ENCODE peak calls at places on chromosomes 16 and 17, in seven cellular contexts. T is A549; N is spleen; M is stomach; K is SJCRH30; A is CD8-positive, alpha-beta memory T cell; Y is heart left ventricle. P is an unnamed sample. For H3K4me1, the result is how much of the 10 kb centered on the place peaks cover.

GRCh38 chr17:46152423-46152822 is 40.8 kb downstream of the KANSL1 start:
- DNase-seq in Y (no peak), T (no peak), A (no peak), N (no peak), K (no peak), M (no peak), P (no peak)

GRCh38 chr17:352421-353212 is at the start of gene RPH3AL:
- DNase-seq in N (no peak), A (no peak), M (peak), K (peak), Y (peak), T (peak), P (peak)

GRCh38 chr16:10180771-10181163 is 1.5 kb downstream of the GRIN2A start:
- DNase-seq in M (no peak), T (peak), Y (no peak), N (peak), A (no peak), K (no peak), P (peak)

GRCh38 chr16:22055881-22056280 is 36.5 kb upstream of the VWA3A start:
- DNase-seq in K (no peak), T (no peak), Y (no peak), A (no peak), N (no peak), M (no peak), P (no peak)

GRCh38 chr17:19322129-19322505 is 40.4 kb downstream of the B9D1 start:
- DNase-seq in K (no peak), N (peak), Y (no peak), M (no peak), A (no peak), T (no peak), P (peak)

GRCh38 chr16:31486036-31486435 is 3.1 kb downstream of the SLC5A2 start:
- DNase-seq in N (peak), Y (no peak), T (no peak), A (no peak), K (peak), M (no peak), P (no peak)

GRCh38 chr17:29723283-29724047 is 100.8 kb upstream of the CORO6 start:
- DNase-seq in N (no peak), K (no peak), M (no peak), T (no peak), Y (no peak), A (peak), P (no peak)

GRCh38 chr17:55527520-55528118 is 16.4 kb upstream of the SMIM36 start:
- DNase-seq in M (no peak), N (no peak), T (peak), A (no peak), K (peak), Y (peak), P (no peak)

GRCh38 chr16:49281843-49282642 is 405 bp upstream of the CBLN1 start:
- DNase-seq in A (no peak), M (peak), Y (peak), N (peak), K (no peak), T (peak), P (peak)

GRCh38 chr17:28728364-28729200 is at the start of gene NEK8:
- DNase-seq in N (peak), T (peak), Y (peak), M (peak), K (peak), A (peak), P (peak)

GRCh38 chr17:59764292-59764741 is 56.9 kb downstream of the VMP1 start:
- DNase-seq in Y (no peak), K (no peak), A (no peak), N (no peak), M (no peak), T (no peak), P (no peak)

GRCh38 chr16:81005644-81006471 is 827 bp downstream of the CMC2 start:
- DNase-seq in N (peak), T (no peak), M (no peak), Y (peak), K (no peak), A (no peak), P (no peak)

GRCh38 chr17:74042744-74043486 is 160.6 kb upstream of the RPL38 start:
- DNase-seq in T (peak), Y (no peak), M (no peak), A (no peak), K (peak), N (no peak), P (no peak)

GRCh38 chr17:7225711-7226331 is 6.1 kb downstream of the ACADVL start:
- DNase-seq in M (no peak), N (no peak), A (no peak), K (no peak), Y (no peak), T (no peak), P (no peak)

GRCh38 chr17:59845595-59846390 is 47.0 kb downstream of the TUBD1 start:
- DNase-seq in T (peak), N (no peak), K (peak), A (no peak), M (peak), Y (no peak), P (peak)

GRCh38 chr16:57802635-57803412 is 533 bp upstream of the KIFC3 start:
- DNase-seq in N (no peak), A (no peak), T (no peak), K (peak), M (peak), Y (no peak), P (no peak)

GRCh38 chr17:45241315-45242011 is 19.8 kb downstream of the FMNL1 start:
- DNase-seq in K (no peak), N (no peak), A (no peak), M (peak), Y (no peak), T (no peak), P (no peak)

GRCh38 chr17:77609553-77610517 is 348.7 kb upstream of the TNRC6C start:
- DNase-seq in A (peak), M (no peak), N (peak), Y (no peak), K (no peak), T (no peak), P (no peak)

GRCh38 chr16:85259115-85259830 is 147.0 kb upstream of the CIBAR2 start:
- DNase-seq in M (no peak), K (peak), N (no peak), T (no peak), Y (no peak), A (no peak), P (no peak)
- H3K4me1 ChIP-seq in M (under half), K (under half), N (under half), T (under half), Y (under half), A (under half), P (under half)

DNA sequence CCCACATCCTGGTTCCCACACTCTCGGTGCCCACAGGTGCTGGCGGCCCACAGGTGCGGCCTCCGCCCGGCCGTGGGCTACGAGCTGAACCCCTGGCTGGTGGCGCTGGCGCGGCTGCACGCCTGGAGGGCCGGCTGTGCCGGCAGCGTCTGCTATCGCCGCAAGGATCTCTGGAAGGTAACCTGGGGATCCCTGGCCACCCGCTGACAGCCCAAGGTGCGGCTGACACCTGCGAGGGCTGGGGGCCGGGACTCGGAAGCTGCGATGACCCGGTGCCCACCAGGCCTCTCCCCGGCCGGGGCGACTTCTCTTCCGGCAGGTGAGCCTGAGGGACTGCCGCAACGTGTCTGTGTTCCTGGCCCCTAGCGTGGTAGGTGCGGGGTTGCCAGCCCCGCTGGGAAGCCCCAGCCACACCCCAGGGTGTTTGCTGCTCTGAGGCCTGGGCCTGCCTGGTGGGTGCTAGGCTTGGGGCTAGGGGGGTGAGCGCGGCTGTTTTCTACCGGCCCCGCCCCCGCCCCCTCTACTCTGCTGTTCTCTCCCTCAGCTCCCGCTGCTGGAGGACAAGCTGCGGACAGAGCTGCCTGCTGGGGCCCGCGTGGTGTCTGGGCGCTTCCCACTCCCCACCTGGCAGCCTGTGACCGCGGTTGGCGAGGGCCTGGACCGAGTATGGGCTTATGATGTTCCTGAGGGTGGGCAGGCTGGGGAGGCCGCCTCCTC is 977 bp downstream of the ANTKMT start:
- DNase-seq in T (no peak), Y (no peak), K (no peak), A (peak), M (no peak), N (peak), P (no peak)
- H3K4me1 ChIP-seq in T (under half), Y (under half), K (under half), A (under half), M (half or more), N (half or more), P (under half)

GRCh38 chr17:17141860-17142552 is 64.1 kb downstream of the PLD6 start:
- DNase-seq in N (no peak), Y (no peak), A (peak), T (peak), K (no peak), M (no peak), P (peak)
- H3K4me1 ChIP-seq in N (under half), Y (under half), A (under half), T (under half), K (under half), M (under half), P (under half)

DNA sequence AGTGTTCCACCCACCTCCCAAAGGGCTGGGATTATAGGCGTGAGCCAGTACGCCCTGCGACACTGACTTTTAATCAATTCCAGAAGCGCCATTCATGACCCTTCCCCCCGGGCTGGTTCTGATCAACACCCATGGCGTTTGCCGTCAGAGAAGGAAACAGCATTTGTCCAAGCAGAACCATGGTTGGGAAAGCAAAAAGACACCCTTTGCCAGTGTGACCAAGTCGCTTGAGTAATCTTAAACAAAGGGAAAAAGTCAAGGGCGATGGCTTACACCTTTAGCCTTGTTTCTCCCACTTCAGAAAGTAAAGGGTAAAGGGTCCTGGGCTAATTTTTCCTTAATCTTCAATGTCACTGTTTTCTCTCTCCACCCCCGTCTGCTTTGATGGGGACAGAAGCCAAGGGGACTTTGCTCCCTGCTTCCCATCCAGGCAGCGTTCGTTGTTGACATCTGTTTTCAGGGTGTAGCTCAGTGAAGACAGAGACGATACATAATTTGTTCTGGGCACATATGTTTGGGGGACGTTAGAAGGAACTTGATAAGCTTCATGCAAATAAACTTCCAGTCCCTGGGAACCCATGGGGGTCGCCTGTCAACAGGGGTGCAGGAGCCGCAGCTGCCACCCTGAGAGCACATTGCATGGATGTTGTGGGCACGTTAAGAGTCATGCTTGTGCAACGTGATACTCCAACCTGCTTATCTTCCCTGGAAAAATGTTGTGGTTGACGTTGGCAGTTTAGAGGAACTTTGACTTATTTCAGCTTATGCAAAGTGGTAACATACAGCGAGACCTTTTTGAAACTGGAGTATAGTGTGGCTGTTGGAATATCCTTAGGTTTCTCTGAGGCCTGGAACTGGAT is 50.6 kb upstream of the TANGO6 start:
- DNase-seq in M (peak), N (no peak), A (no peak), T (peak), K (peak), Y (no peak), P (peak)
- H3K4me1 ChIP-seq in M (under half), N (under half), A (under half), T (under half), K (under half), Y (under half), P (under half)

DNA sequence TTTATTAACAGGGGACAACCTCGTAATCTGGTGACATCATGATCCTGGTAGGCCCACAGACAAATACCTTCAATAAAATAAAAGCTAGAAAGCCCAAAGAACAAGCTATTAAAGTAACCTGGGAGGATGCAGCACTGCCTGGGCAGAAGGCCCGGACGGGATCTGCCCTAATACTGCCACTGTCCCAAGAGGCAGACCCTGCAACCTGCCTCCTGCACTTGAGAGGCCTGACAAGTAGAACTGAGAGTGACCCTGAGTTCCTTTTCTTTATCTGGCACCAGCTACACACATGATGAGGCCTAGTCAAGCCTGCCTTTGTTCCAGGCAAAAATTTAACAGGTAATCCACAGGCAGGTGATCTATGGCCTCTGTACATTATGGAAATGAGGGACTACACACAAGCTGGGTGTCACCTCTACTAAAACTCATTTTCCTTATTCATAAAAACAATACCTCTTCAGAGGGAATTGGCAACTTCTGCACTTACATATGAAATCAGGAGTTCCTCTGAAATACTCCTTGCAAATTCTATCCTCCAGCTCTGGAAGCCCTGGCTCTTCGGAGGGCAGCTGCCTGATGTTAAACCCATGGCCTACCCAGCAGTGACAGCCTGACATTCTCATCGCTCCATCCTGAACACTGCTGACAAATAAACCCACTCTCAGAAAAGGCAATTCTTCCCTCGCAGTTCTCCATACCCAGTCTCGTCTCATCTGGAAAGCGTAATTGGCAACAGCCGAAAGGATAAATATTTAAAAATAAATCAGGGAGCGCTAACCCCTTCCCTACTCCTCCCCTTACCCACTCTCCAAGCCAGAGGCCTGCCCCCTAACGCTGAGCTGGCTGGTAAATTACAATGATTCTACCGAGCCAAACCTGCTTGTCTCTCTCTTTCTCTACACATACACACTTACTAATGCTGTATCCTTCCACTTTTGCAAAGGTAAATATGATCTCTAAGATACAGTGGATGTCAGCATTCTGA is 2.5 kb upstream of the ZFHX3 start:
- DNase-seq in K (no peak), T (no peak), M (no peak), A (no peak), N (no peak), Y (no peak), P (no peak)
- H3K4me1 ChIP-seq in K (under half), T (half or more), M (half or more), A (under half), N (half or more), Y (half or more), P (under half)

GRCh38 chr17:35084987-35085386 is 21.5 kb upstream of the RFFL start:
- DNase-seq in A (no peak), M (no peak), K (no peak), N (no peak), Y (no peak), T (peak), P (no peak)
- H3K4me1 ChIP-seq in A (half or more), M (half or more), K (under half), N (half or more), Y (under half), T (half or more), P (under half)

GRCh38 chr17:15233971-15234370 is 31.2 kb downstream of the PMP22 start:
- DNase-seq in A (no peak), Y (no peak), T (no peak), N (no peak), K (no peak), M (no peak), P (no peak)

GRCh38 chr17:15232517-15232915 is 32.6 kb downstream of the PMP22 start:
- DNase-seq in N (no peak), Y (peak), A (no peak), M (no peak), T (no peak), K (no peak), P (no peak)

GRCh38 chr17:15230866-15231265 is 34.3 kb downstream of the PMP22 start:
- DNase-seq in Y (no peak), N (no peak), M (no peak), T (no peak), K (no peak), A (no peak), P (no peak)

GRCh38 chr17:15231851-15232516 is 33.1 kb downstream of the PMP22 start:
- DNase-seq in A (no peak), Y (no peak), K (no peak), N (no peak), M (no peak), T (no peak), P (no peak)

GRCh38 chr17:15233022-15233805 is 31.9 kb downstream of the PMP22 start:
- DNase-seq in T (peak), M (no peak), K (peak), N (no peak), Y (no peak), A (no peak), P (no peak)
- H3K4me1 ChIP-seq in T (under half), M (half or more), K (under half), N (half or more), Y (half or more), A (under half), P (under half)

GRCh38 chr17:63917646-63918045 is 993 bp downstream of the GH1 start:
- DNase-seq in N (no peak), M (no peak), Y (no peak), T (no peak), K (no peak), A (no peak), P (no peak)
- H3K4me1 ChIP-seq in N (half or more), M (under half), Y (under half), T (under half), K (under half), A (under half), P (under half)

DNA sequence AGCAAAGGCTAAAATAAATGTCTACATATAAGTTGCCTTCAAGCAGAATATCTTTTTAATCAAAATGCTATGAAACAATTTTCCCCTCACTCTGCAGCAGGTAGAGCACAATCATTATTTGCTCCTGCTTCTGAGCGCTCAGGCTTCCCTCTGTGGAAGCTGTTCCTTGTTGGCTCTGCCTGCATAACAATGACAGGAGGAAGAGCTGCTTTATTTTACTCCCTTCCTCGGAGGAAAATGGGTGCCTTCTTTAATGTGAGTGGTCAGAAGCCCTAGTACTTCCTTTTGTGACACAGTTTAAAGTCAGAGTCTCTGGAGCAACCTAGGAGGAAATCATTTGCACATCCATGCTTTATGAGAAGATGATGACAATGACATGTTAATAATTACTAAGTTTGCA is 492.1 kb downstream of the CDH8 start:
- DNase-seq in T (no peak), M (no peak), K (no peak), A (no peak), Y (no peak), N (no peak), P (no peak)
- H3K4me1 ChIP-seq in T (under half), M (under half), K (under half), A (under half), Y (under half), N (under half), P (under half)